ENCODE peak calls at places on chromosomes 16 and 17, in five cellular contexts. I is breast epithelium; J is tibial artery; Y is colonic mucosa; N is CD8-positive, alpha-beta T cell. K is an unnamed sample.

GRCh38 chr16:57694191-57694555 is 433 bp upstream of the DRC7 start:
- DNase-seq in I (no peak), J (no peak), Y (no peak), N (no peak), K (no peak)

GRCh38 chr16:14337303-14338191 is 266.4 kb downstream of the MRTFB start:
- DNase-seq in I (no peak), J (no peak), Y (no peak), N (no peak), K (no peak)

GRCh38 chr16:27511657-27512056 is 38.1 kb downstream of the GTF3C1 start:
- DNase-seq in I (no peak), J (no peak), Y (no peak), N (no peak), K (no peak)

GRCh38 chr16:31253642-31254045 is 6.1 kb upstream of the ITGAM start:
- DNase-seq in I (no peak), J (peak; percentile 45), Y (no peak), N (no peak), K (no peak)

GRCh38 chr16:35296962-35297653 is 1837.7 kb downstream of the TP53TG3F start:
- DNase-seq in I (no peak), J (no peak), Y (no peak), N (no peak), K (no peak)

GRCh38 chr16:17350212-17350611 is 120.5 kb downstream of the XYLT1 start:
- DNase-seq in I (no peak), J (no peak), Y (no peak), N (no peak), K (no peak)

GRCh38 chr17:79852748-79853147 is 13.5 kb upstream of the CBX4 start:
- DNase-seq in I (no peak), J (no peak), Y (no peak), N (no peak), K (no peak)

GRCh38 chr16:88382491-88383400 is at the start of gene ZNF469:
- DNase-seq in I (no peak), J (no peak), Y (no peak), N (no peak), K (no peak)

GRCh38 chr17:76371656-76372628 is 12.5 kb upstream of the SPHK1 start:
- DNase-seq in I (no peak), J (no peak), Y (no peak), N (no peak), K (no peak)

GRCh38 chr17:9009096-9009495 is 12.2 kb upstream of the NTN1 start:
- DNase-seq in I (no peak), J (no peak), Y (no peak), N (no peak), K (no peak)

GRCh38 chr17:29619251-29619650 is 3.5 kb downstream of the CORO6 start:
- DNase-seq in I (no peak), J (peak; percentile 24), Y (no peak), N (no peak), K (no peak)

GRCh38 chr16:76277099-76278030 is at the start of gene CNTNAP4:
- DNase-seq in I (no peak), J (peak; percentile 32), Y (no peak), N (no peak), K (no peak)

GRCh38 chr17:81911277-81911961 is at the start of gene PCYT2:
- DNase-seq in I (peak; percentile 97), J (peak; percentile 86), Y (peak; percentile 95), N (peak; percentile 91), K (peak; percentile 94)

GRCh38 chr16:20327444-20328041 is at the start of gene GP2:
- DNase-seq in I (no peak), J (no peak), Y (no peak), N (no peak), K (no peak)

GRCh38 chr17:73493212-73493814 is 150.9 kb downstream of the SDK2 start:
- DNase-seq in I (no peak), J (no peak), Y (peak; percentile 48), N (no peak), K (no peak)

GRCh38 chr17:3983945-3984484 is 19.8 kb upstream of the ATP2A3 start:
- DNase-seq in I (no peak), J (no peak), Y (no peak), N (no peak), K (no peak)

GRCh38 chr17:4551141-4551540 is 4.0 kb downstream of the MYBBP1A start:
- DNase-seq in I (no peak), J (no peak), Y (no peak), N (no peak), K (no peak)

GRCh38 chr17:31858647-31859486 is at the start of gene COPRS:
- DNase-seq in I (peak; percentile 85), J (peak; percentile 83), Y (peak; percentile 89), N (peak; percentile 77), K (peak; percentile 77)

GRCh38 chr17:79388556-79389295 is 222.1 kb downstream of the RBFOX3 start:
- DNase-seq in I (peak; percentile 63), J (no peak), Y (peak; percentile 43), N (no peak), K (no peak)

GRCh38 chr16:79001156-79001997 is 599.2 kb downstream of the MAF start:
- DNase-seq in I (no peak), J (no peak), Y (no peak), N (no peak), K (no peak)

GRCh38 chr17:75633484-75634375 is 496 bp downstream of the SMIM5 start:
- DNase-seq in I (peak; percentile 97), J (peak; percentile 87), Y (peak; percentile 95), N (peak; percentile 31), K (no peak)

GRCh38 chr17:76238847-76239537 is 1.3 kb downstream of the RNF157 start:
- DNase-seq in I (no peak), J (no peak), Y (no peak), N (no peak), K (no peak)

GRCh38 chr17:29155235-29155965 is 24.8 kb downstream of the MYO18A start:
- DNase-seq in I (no peak), J (no peak), Y (peak; percentile 83), N (peak; percentile 33), K (peak; percentile 24)

GRCh38 chr17:68462381-68463210 is 5.3 kb upstream of the WIPI1 start:
- DNase-seq in I (no peak), J (no peak), Y (peak; percentile 80), N (peak; percentile 54), K (peak; percentile 76)

GRCh38 chr16:10385725-10386516 is at the start of gene ATF7IP2:
- DNase-seq in I (peak; percentile 72), J (peak; percentile 65), Y (peak; percentile 89), N (peak; percentile 83), K (peak; percentile 84)

GRCh38 chr17:65850486-65850885 is 289.0 kb upstream of the AXIN2 start:
- DNase-seq in I (no peak), J (no peak), Y (no peak), N (no peak), K (no peak)

DNA sequence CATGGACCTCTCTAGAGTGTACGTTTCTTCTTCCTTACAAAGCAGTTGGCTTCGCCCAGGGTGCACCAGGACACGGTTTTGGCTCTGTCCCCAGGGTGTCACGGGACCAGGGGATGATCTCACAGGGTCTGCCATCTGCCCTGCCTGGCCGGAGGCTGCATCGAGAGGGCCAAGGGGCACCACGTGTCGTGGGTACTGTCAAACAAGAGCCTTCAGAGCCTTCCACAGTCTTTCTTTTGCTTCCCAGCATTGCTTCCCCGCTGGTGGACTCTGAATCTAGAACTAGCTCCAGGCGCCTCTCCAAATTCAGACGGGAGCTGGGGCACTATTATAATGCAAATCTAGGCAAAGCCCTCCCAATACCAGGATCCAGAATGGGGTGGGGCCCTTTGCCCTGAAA is 47.9 kb downstream of the MAPT start:
- DNase-seq in I (peak; percentile 72), J (peak; percentile 70), Y (no peak), N (no peak), K (no peak)
- H3K27ac ChIP-seq in I (peak overlapping the region; percentile 84), J (peak overlapping the region; percentile 50), Y (no peak overlapping the region), N (no peak overlapping the region), K (no peak overlapping the region)

DNA sequence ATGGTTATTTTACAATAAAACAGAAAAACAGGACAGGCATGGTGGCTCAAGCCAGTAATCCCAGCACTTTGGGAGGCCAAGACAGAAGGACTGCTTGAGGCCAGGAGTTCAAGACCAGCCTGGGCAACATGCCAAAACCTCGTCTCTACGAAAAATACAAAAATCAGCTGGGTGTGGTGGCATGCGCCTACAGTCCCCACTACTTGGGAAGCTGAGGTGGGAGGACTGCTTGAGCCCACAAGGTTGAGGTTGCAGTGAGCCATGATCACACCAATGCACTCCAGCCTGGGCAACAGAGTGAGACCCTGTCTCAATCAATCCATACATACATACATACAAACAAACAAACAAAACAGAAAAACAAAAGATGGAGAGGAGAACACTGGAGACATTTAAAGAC is 45.6 kb downstream of the USP31 start:
- DNase-seq in I (no peak), J (no peak), Y (no peak), N (no peak), K (no peak)
- H3K27ac ChIP-seq in I (peak overlapping the region; percentile 71), J (no peak overlapping the region), Y (peak overlapping the region; percentile 31), N (no peak overlapping the region), K (no peak overlapping the region)

GRCh38 chr16:24849641-24850040 is 3.9 kb downstream of the SLC5A11 start:
- DNase-seq in I (no peak), J (no peak), Y (no peak), N (no peak), K (no peak)

GRCh38 chr16:24853169-24853824 is 7.5 kb downstream of the SLC5A11 start:
- DNase-seq in I (no peak), J (no peak), Y (no peak), N (no peak), K (no peak)

GRCh38 chr16:24850289-24850931 is 4.6 kb downstream of the SLC5A11 start:
- DNase-seq in I (no peak), J (no peak), Y (no peak), N (no peak), K (no peak)

GRCh38 chr16:24852281-24852721 is 6.5 kb downstream of the SLC5A11 start:
- DNase-seq in I (no peak), J (no peak), Y (no peak), N (no peak), K (no peak)

GRCh38 chr16:24851700-24852099 is 5.9 kb downstream of the SLC5A11 start:
- DNase-seq in I (no peak), J (no peak), Y (no peak), N (no peak), K (no peak)
- H3K27ac ChIP-seq in I (peak overlapping the region; percentile 55), J (no peak overlapping the region), Y (no peak overlapping the region), N (no peak overlapping the region), K (no peak overlapping the region)

GRCh38 chr16:67560827-67561342 is 1.4 kb upstream of the CTCF start:
- DNase-seq in I (no peak), J (no peak), Y (peak; percentile 24), N (no peak), K (no peak)
- H3K27ac ChIP-seq in I (peak overlapping the region; percentile 97), J (peak overlapping the region; percentile 98), Y (peak overlapping the region; percentile 99), N (peak overlapping the region; percentile 71), K (peak overlapping the region; percentile 73)